ENCODE peak calls at places on chromosomes 11 and 22, in ten cellular contexts. Z is A549, R is GM12878, P is tibial nerve, A is suprapubic skin, D is K562, J is SK-N-SH, U is upper lobe of left lung, T is sigmoid colon, F is H1. C is an unnamed sample.
A peak's percentile ranks its signal among the peaks of the same experiment; 100 is the strongest.

GRCh38 chr22:33477131-33478111 is 419.2 kb upstream of the SYN3 start:
- DNase-seq in Z (no peak), R (no peak), P (no peak), A (no peak), D (no peak), J (no peak), U (no peak), T (no peak), F (no peak), C (no peak)

GRCh38 chr11:16982256-16982671 is 31.9 kb downstream of the PLEKHA7 start:
- DNase-seq in Z (no peak), R (no peak), P (no peak), A (no peak), D (no peak), J (no peak), U (peak; percentile 66), T (no peak), F (no peak), C (no peak)

GRCh38 chr11:22780914-22781593 is 48.5 kb downstream of the SVIP start:
- DNase-seq in Z (no peak), R (no peak), P (no peak), A (no peak), D (no peak), J (peak; percentile 20), U (no peak), T (no peak), F (no peak), C (no peak)

GRCh38 chr22:22698263-22698750 is 53.9 kb downstream of the GGTLC2 start:
- DNase-seq in Z (no peak), R (no peak), P (no peak), A (no peak), D (no peak), J (no peak), U (no peak), T (no peak), F (no peak), C (no peak)

GRCh38 chr11:91946397-91947090 is 278.1 kb upstream of the FAT3 start:
- DNase-seq in Z (no peak), R (no peak), P (no peak), A (no peak), D (no peak), J (no peak), U (no peak), T (no peak), F (no peak), C (no peak)

GRCh38 chr22:20646906-20647305 is 127.0 kb upstream of the SERPIND1 start:
- DNase-seq in Z (no peak), R (no peak), P (no peak), A (no peak), D (no peak), J (no peak), U (no peak), T (no peak), F (no peak), C (no peak)

GRCh38 chr22:35230839-35231584 is 26.3 kb upstream of the HMGXB4 start:
- DNase-seq in Z (peak; percentile 48), R (no peak), P (no peak), A (no peak), D (peak; percentile 81), J (peak; percentile 7), U (no peak), T (no peak), F (no peak), C (no peak)

GRCh38 chr11:119258180-119258579 is 52.0 kb downstream of the CBL start:
- DNase-seq in Z (no peak), R (no peak), P (no peak), A (no peak), D (no peak), J (no peak), U (no peak), T (no peak), F (no peak), C (no peak)

GRCh38 chr22:48053973-48054372 is 1291.5 kb downstream of the TBC1D22A start:
- DNase-seq in Z (no peak), R (no peak), P (no peak), A (no peak), D (no peak), J (no peak), U (no peak), T (no peak), F (no peak), C (no peak)

GRCh38 chr22:27634043-27634442 is 167.5 kb downstream of the MN1 start:
- DNase-seq in Z (no peak), R (no peak), P (no peak), A (no peak), D (no peak), J (no peak), U (no peak), T (no peak), F (no peak), C (no peak)

GRCh38 chr11:33869511-33870422 is 22.1 kb downstream of the LMO2 start:
- DNase-seq in Z (peak; percentile 14), R (no peak), P (no peak), A (no peak), D (peak; percentile 75), J (peak; percentile 84), U (peak; percentile 53), T (no peak), F (no peak), C (no peak)

GRCh38 chr22:24801906-24802504 is 4.0 kb upstream of the SGSM1 start:
- DNase-seq in Z (no peak), R (no peak), P (no peak), A (no peak), D (no peak), J (no peak), U (no peak), T (no peak), F (no peak), C (no peak)

GRCh38 chr11:60500276-60500935 is 7.8 kb downstream of the MS4A12 start:
- DNase-seq in Z (no peak), R (no peak), P (no peak), A (no peak), D (no peak), J (no peak), U (no peak), T (no peak), F (peak; percentile 27), C (no peak)
- H3K27ac ChIP-seq in Z (no peak overlapping the region), R (no peak overlapping the region), P (no peak overlapping the region), A (no peak overlapping the region), D (no peak overlapping the region), J (peak overlapping the region; percentile 30), U (no peak overlapping the region), T (no peak overlapping the region), F (peak overlapping the region; percentile 84), C (no peak overlapping the region)

DNA sequence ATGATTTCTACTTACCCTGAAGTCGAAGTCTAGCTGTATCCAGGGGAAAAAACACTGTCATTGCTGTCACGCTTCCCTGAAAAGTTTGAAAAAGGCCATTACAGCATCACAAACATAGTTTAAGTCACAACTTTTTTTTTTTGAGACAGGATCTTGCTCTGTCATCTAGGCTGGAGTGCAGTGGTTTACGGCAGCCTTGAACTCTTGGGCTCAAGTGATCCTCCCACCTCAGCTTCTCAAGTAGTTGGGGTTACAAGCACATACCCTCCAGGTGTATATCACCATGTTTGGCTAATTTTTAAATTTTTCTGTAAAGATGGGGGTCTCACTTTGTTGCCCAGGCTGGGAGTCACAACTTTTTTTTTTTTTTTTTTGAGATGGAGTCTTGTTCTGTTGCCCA is 20.1 kb downstream of the SLC25A17 start:
- DNase-seq in Z (no peak), R (no peak), P (no peak), A (no peak), D (no peak), J (no peak), U (no peak), T (no peak), F (no peak), C (no peak)
- TF ChIP-seq EP300 in Z (no peak), R (no peak), P (no peak), A (no peak), D (no peak), J (no peak), U (no peak), T (no peak), F (no peak), C (no peak)

DNA sequence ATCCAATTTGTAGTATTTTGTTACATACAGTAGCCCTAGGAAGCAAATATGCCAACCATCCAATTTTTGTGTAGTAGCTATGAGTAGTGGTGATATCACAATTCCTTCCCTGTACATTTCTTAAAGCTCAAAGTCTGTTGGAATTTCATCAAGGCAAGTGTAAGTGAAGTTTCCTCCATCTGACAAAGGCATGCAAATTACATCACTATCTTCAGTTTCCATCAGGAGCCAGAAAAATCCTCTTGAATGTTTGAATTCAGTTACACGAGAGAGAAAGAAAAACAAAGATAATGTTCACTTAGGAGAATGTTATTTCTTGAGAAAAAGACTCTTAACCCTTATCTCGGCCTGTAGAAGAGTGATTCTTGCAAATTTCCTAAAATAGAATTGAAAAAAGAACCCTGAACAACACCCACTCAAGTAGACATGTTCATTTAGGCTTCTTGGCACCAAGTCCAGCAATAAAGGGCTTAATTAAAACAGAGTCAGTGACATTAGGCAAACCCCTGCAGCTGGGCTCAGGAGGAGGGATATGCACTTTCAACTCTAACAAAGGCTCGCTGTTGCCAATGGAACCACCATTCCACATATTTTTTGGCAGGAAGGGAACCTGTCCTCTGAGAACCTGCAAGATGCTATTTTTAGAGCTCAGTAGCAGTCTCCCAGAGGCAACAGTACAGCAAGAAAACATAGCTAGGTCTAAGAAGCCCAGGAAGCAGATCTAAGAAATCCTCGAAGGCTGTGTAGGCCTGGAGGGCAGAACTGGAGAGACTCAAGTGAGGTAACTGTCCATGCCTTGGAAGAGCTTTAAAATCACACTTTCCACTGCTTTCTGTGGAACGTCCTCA is 144.6 kb downstream of the CCDC81 start:
- DNase-seq in Z (peak; percentile 23), R (no peak), P (no peak), A (no peak), D (peak; percentile 49), J (no peak), U (no peak), T (no peak), F (no peak), C (no peak)
- H3K27ac ChIP-seq in Z (peak overlapping the region; percentile 52), R (no peak overlapping the region), P (no peak overlapping the region), A (no peak overlapping the region), D (peak overlapping the region; percentile 68), J (peak overlapping the region; percentile 86), U (peak overlapping the region; percentile 41), T (peak overlapping the region; percentile 62), F (no peak overlapping the region), C (peak overlapping the region; percentile 26)

GRCh38 chr11:9704037-9704436 is 40.2 kb downstream of the SWAP70 start:
- DNase-seq in Z (no peak), R (no peak), P (no peak), A (no peak), D (no peak), J (no peak), U (no peak), T (no peak), F (no peak), C (no peak)

GRCh38 chr11:9697766-9698165 is 33.9 kb downstream of the SWAP70 start:
- DNase-seq in Z (no peak), R (no peak), P (no peak), A (no peak), D (no peak), J (no peak), U (no peak), T (no peak), F (no peak), C (no peak)

GRCh38 chr11:9703280-9703679 is 39.4 kb downstream of the SWAP70 start:
- DNase-seq in Z (no peak), R (no peak), P (no peak), A (no peak), D (no peak), J (no peak), U (no peak), T (no peak), F (no peak), C (no peak)

GRCh38 chr11:9701799-9702198 is 37.9 kb downstream of the SWAP70 start:
- DNase-seq in Z (no peak), R (no peak), P (no peak), A (no peak), D (no peak), J (no peak), U (no peak), T (no peak), F (no peak), C (no peak)

GRCh38 chr11:9700105-9700801 is 36.4 kb downstream of the SWAP70 start:
- DNase-seq in Z (no peak), R (no peak), P (no peak), A (no peak), D (no peak), J (no peak), U (no peak), T (no peak), F (no peak), C (no peak)
- TF ChIP-seq EP300 in Z (no peak), R (no peak), P (peak; percentile 29), A (no peak), D (no peak), J (no peak), U (no peak), T (no peak), F (no peak), C (no peak)